ENCODE peak calls at places on chromosomes 7 and 10, in four cellular contexts. Y, H, D and A are unnamed samples.

GRCh38 chr10:76119515-76119914 is 688.1 kb downstream of the LRMDA start:
- DNase-seq in D (no peak), Y (no peak), H (no peak), A (no peak)

GRCh38 chr10:71399946-71400345 is 3.2 kb downstream of the CDH23 start:
- DNase-seq in H (no peak), Y (no peak), D (no peak), A (no peak)

GRCh38 chr7:148442933-148443332 is 147.6 kb upstream of the C7orf33 start:
- DNase-seq in D (no peak), H (no peak), Y (no peak), A (no peak)

GRCh38 chr7:103632005-103632639 is 186.1 kb upstream of the SLC26A5 start:
- DNase-seq in H (no peak), Y (no peak), D (no peak), A (no peak)

GRCh38 chr10:1576467-1577259 is 160.7 kb downstream of the ADARB2 start:
- DNase-seq in Y (no peak), D (no peak), H (no peak), A (no peak)

GRCh38 chr7:110921478-110922210 is 169.3 kb upstream of the LRRN3 start:
- DNase-seq in Y (no peak), D (no peak), H (no peak), A (no peak)

GRCh38 chr7:103348959-103349358 is 1.5 kb downstream of the PSMC2 start:
- DNase-seq in H (no peak), Y (no peak), D (no peak), A (no peak)

GRCh38 chr7:129271500-129272355 is 46.9 kb downstream of the AHCYL2 start:
- DNase-seq in H (peak; percentile 13), Y (peak; percentile 24), D (no peak), A (peak; percentile 19)

GRCh38 chr10:106395061-106395749 is 769.3 kb downstream of the SORCS1 start:
- DNase-seq in H (no peak), Y (no peak), D (no peak), A (no peak)

GRCh38 chr7:2575733-2576350 is 17.1 kb downstream of the IQCE start:
- DNase-seq in H (no peak), Y (no peak), D (no peak), A (no peak)

GRCh38 chr7:65809982-65810288 is 62.9 kb upstream of the VKORC1L1 start:
- DNase-seq in H (no peak), D (no peak), Y (no peak), A (no peak)

GRCh38 chr7:145909956-145910611 is 206.5 kb upstream of the CNTNAP2 start:
- DNase-seq in D (no peak), Y (no peak), H (no peak), A (no peak)

GRCh38 chr10:92692697-92693533 is 3.2 kb downstream of the HHEX start:
- DNase-seq in Y (no peak), D (no peak), H (no peak), A (no peak)

GRCh38 chr7:43535810-43536585 is 46.9 kb upstream of the STK17A start:
- DNase-seq in Y (no peak), D (peak; percentile 87), H (peak; percentile 68), A (peak; percentile 88)

GRCh38 chr7:1735262-1735661 is 65.2 kb downstream of the ELFN1 start:
- DNase-seq in H (no peak), D (no peak), Y (no peak), A (no peak)

GRCh38 chr10:93220315-93221170 is 146.8 kb downstream of the CYP26A1 start:
- DNase-seq in D (no peak), H (no peak), Y (no peak), A (no peak)

GRCh38 chr7:130884437-130885417 is 150.7 kb upstream of the KLF14 start:
- DNase-seq in D (no peak), H (no peak), Y (no peak), A (no peak)

GRCh38 chr10:112383325-112383724 is 9.4 kb downstream of the ACSL5 start:
- DNase-seq in D (no peak), H (peak; percentile 54), Y (no peak), A (peak; percentile 38)

GRCh38 chr10:6464862-6465430 is 115.1 kb downstream of the PRKCQ start:
- DNase-seq in Y (no peak), H (no peak), D (no peak), A (no peak)

GRCh38 chr7:91326516-91327209 is 62.4 kb downstream of the FZD1 start:
- DNase-seq in D (no peak), H (no peak), Y (no peak), A (no peak)

GRCh38 chr7:40499718-40500117 is 364.9 kb downstream of the SUGCT start:
- DNase-seq in D (no peak), Y (no peak), H (no peak), A (no peak)